ENCODE peak calls at places on chromosomes 7 and 10, in four cellular contexts. H, N, Y and J are unnamed samples.

GRCh38 chr10:44390585-44391072 is 5.7 kb upstream of the CXCL12 start:
- DNase-seq in N (peak; percentile 28), Y (no peak), H (no peak), J (peak; percentile 13)

GRCh38 chr7:92246363-92247101 is 758 bp downstream of the ANKIB1 start:
- DNase-seq in H (no peak), N (peak; percentile 88), Y (no peak), J (peak; percentile 23)

GRCh38 chr10:116170815-116171250 is 102.2 kb downstream of the GFRA1 start:
- DNase-seq in H (no peak), Y (no peak), N (no peak), J (no peak)

GRCh38 chr7:73521636-73522080 is 435 bp downstream of the BAZ1B start:
- DNase-seq in N (no peak), Y (no peak), H (peak; percentile 73), J (no peak)

GRCh38 chr10:129677377-129677927 is 210.4 kb downstream of the MGMT start:
- DNase-seq in N (no peak), Y (no peak), H (no peak), J (no peak)

GRCh38 chr7:29480934-29481625 is 82.6 kb upstream of the PRR15 start:
- DNase-seq in Y (no peak), N (no peak), H (no peak), J (no peak)

GRCh38 chr10:124736491-124737136 is 7.6 kb downstream of the FAM53B start:
- DNase-seq in N (peak; percentile 56), H (peak; percentile 87), Y (no peak), J (no peak)

GRCh38 chr10:100724531-100725027 is 20.8 kb upstream of the PAX2 start:
- DNase-seq in Y (no peak), N (peak; percentile 66), H (no peak), J (no peak)

GRCh38 chr7:92740713-92741126 is 95.7 kb downstream of the CDK6 start:
- DNase-seq in N (peak; percentile 47), Y (no peak), H (no peak), J (no peak)

GRCh38 chr10:114876169-114876568 is 54.6 kb downstream of the FHIP2A start:
- DNase-seq in H (no peak), N (no peak), Y (no peak), J (no peak)

GRCh38 chr7:136018104-136018503 is 40.9 kb upstream of the MTPN start:
- DNase-seq in N (no peak), H (no peak), Y (no peak), J (no peak)

GRCh38 chr7:73822319-73823173 is 8.2 kb upstream of the CLDN4 start:
- DNase-seq in N (peak; percentile 67), H (no peak), Y (no peak), J (no peak)

GRCh38 chr10:106107711-106108110 is 1056.8 kb downstream of the SORCS1 start:
- DNase-seq in Y (no peak), H (no peak), N (no peak), J (no peak)

GRCh38 chr10:126924180-126924914 is 19.1 kb downstream of the DOCK1 start:
- DNase-seq in H (no peak), Y (no peak), N (no peak), J (no peak)

GRCh38 chr10:123241391-123242141 is 87.4 kb downstream of the BUB3 start:
- DNase-seq in H (no peak), N (no peak), Y (no peak), J (peak; percentile 87)

GRCh38 chr7:55441668-55442305 is 76.7 kb downstream of the LANCL2 start:
- DNase-seq in H (no peak), Y (no peak), N (no peak), J (no peak)

GRCh38 chr7:148230341-148230740 is 360.2 kb upstream of the C7orf33 start:
- DNase-seq in N (no peak), H (no peak), Y (no peak), J (no peak)

GRCh38 chr7:130008941-130009847 is 42.0 kb downstream of the ZC3HC1 start:
- DNase-seq in H (no peak), N (peak; percentile 55), Y (no peak), J (no peak)

GRCh38 chr10:98269435-98269912 is 1.5 kb upstream of the LOXL4 start:
- DNase-seq in H (peak; percentile 84), Y (no peak), N (peak; percentile 84), J (no peak)

GRCh38 chr7:88092676-88092999 is 127.2 kb downstream of the SRI start:
- DNase-seq in Y (no peak), H (no peak), N (no peak), J (no peak)

GRCh38 chr10:121774813-121775212 is 153.0 kb downstream of the ATE1 start:
- DNase-seq in Y (no peak), N (no peak), H (no peak), J (no peak)

GRCh38 chr10:4512557-4513286 is 313.3 kb upstream of the AKR1E2 start:
- DNase-seq in N (no peak), Y (no peak), H (peak; percentile 40), J (no peak)

GRCh38 chr10:10798543-10799192 is 219.0 kb upstream of the CELF2 start:
- DNase-seq in N (peak; percentile 69), Y (no peak), H (peak; percentile 25), J (no peak)

GRCh38 chr7:158702944-158703343 is 1.7 kb downstream of the NCAPG2 start:
- DNase-seq in N (no peak), Y (no peak), H (no peak), J (no peak)

GRCh38 chr7:26667514-26668133 is 196.8 kb downstream of the SKAP2 start:
- DNase-seq in N (peak; percentile 91), H (no peak), Y (peak; percentile 36), J (peak; percentile 78)

GRCh38 chr10:17474595-17474994 is 20.2 kb upstream of the ST8SIA6 start:
- DNase-seq in Y (no peak), N (peak; percentile 36), H (no peak), J (no peak)

GRCh38 chr7:98294798-98295382 is 13.4 kb downstream of the BRI3 start:
- DNase-seq in Y (no peak), N (peak; percentile 95), H (peak; percentile 48), J (no peak)

GRCh38 chr10:24054421-24054820 is 154.5 kb upstream of the KIAA1217 start:
- DNase-seq in N (no peak), Y (no peak), H (no peak), J (no peak)

GRCh38 chr10:131579251-131580071 is 267.9 kb upstream of the TCERG1L start:
- DNase-seq in N (no peak), H (no peak), Y (no peak), J (no peak)

GRCh38 chr10:4725917-4726606 is 99.9 kb upstream of the AKR1E2 start:
- DNase-seq in H (no peak), N (no peak), Y (no peak), J (no peak)

GRCh38 chr10:78405231-78405630 is 371.6 kb downstream of the RPS24 start:
- DNase-seq in H (no peak), N (peak; percentile 17), Y (no peak), J (no peak)

GRCh38 chr10:73401636-73402035 is 12.2 kb downstream of the ANXA7 start:
- DNase-seq in Y (no peak), H (no peak), N (no peak), J (no peak)

GRCh38 chr7:70134029-70134445 is 535.8 kb downstream of the AUTS2 start:
- DNase-seq in Y (no peak), H (no peak), N (no peak), J (no peak)

GRCh38 chr7:140384894-140385650 is 13.3 kb downstream of the SLC37A3 start:
- DNase-seq in Y (no peak), H (no peak), N (no peak), J (no peak)

GRCh38 chr10:14259696-14260595 is 70.8 kb downstream of the FRMD4A start:
- DNase-seq in Y (no peak), H (no peak), N (no peak), J (no peak)

GRCh38 chr10:14263041-14263440 is 67.7 kb downstream of the FRMD4A start:
- DNase-seq in N (no peak), H (no peak), Y (no peak), J (no peak)

GRCh38 chr10:14265709-14266108 is 65.0 kb downstream of the FRMD4A start:
- DNase-seq in N (peak; percentile 58), Y (no peak), H (no peak), J (no peak)

DNA sequence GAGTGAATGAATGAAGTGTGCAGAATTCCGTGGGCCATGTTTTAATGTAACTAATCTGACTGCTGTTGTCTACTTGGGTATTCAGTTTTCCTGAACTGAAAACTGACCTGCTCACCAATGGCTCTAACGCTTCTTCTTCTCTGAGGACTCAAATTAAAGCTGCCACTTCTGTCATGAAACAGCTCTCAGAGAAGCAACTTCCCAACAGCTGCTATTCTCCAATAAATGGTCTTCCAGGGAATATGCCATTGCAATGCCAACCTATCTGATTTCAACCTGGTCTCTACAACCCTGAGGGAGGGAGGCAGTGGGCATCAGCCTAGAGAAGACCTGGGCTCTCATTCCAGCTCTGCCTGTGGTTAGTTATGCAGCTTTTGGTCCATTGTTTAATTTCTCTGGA is 69.4 kb downstream of the FRMD4A start:
- DNase-seq in H (no peak), N (no peak), Y (no peak), J (no peak)
- H3K27ac ChIP-seq in H (no peak overlapping the region), N (no peak overlapping the region), Y (no peak overlapping the region), J (no peak overlapping the region)

GRCh38 chr10:74752371-74752990 is 73.9 kb upstream of the KAT6B start:
- DNase-seq in H (no peak), N (no peak), Y (no peak), J (no peak)
- H3K4me1 ChIP-seq in H (peaks cover 10% of the 10 kb centered on the region), N (no peaks in the 10 kb centered on the region), Y (peaks cover 4% of the 10 kb centered on the region), J (no peaks in the 10 kb centered on the region)

DNA sequence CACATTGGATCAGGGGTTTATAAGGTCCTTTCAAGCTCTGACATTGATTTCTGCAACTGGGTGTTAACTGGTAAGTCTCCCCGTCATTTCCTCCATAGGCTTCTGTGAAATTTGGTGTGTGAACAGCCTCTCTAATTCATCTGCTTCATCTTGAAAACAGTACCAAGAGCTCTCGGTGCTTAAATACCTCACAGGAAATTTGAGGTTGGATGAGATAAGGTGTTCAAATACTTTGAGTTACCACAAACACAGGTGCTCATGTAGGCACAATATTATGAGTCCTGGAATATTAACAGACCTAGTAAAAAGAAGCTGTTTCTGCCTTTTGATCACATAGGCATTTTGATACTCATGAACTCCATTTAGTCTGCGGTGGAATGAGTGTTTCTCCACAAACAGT is 85.2 kb downstream of the RTKN2 start:
- DNase-seq in Y (peak; percentile 50), N (no peak), H (no peak), J (peak; percentile 95)
- H3K27ac ChIP-seq in Y (no peak overlapping the region), N (no peak overlapping the region), H (no peak overlapping the region), J (peak overlapping the region; percentile 74)

DNA sequence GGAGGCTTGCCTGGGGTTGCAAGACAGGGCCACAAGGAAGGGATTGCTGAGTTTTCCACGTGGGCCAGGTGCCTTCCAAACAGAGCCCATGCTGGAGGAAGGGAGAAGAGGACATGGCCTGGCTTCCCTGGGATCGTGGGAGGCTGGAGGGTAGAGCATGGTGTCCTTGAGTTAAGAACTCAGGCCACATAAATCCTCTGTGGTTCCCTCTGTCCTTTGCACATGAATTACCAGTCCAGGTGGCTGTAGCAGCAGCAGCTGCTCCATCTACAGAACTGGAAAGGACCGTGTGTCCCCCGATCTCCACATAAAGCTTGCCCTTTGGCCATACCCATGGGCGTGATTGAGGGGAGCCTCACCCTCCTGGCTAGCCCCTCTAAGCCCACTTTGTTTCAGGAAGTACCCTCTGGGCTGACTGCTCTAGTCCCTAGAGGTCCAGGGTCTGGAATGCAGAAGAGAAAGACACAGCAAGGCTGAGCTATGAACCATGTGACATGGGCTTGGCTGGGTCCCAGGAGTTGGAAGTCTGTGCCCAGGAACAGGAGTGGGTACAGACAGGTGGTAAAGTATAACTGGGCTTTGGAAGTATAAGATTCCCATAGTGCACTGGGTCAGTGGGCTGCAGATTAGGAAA is 84.9 kb downstream of the C10orf105 start:
- DNase-seq in H (peak; percentile 45), N (no peak), Y (no peak), J (no peak)
- H3K4me1 ChIP-seq in H (peaks cover 43% of the 10 kb centered on the region), N (peaks cover 46% of the 10 kb centered on the region), Y (peaks cover 3% of the 10 kb centered on the region), J (no peaks in the 10 kb centered on the region)